ENCODE peak calls at places on chromosome 16, in eight cellular contexts. M, P, Z, C, L, W, Q and F are unnamed samples.
A peak's percentile ranks its signal among the peaks of the same experiment; 100 is the strongest.

GRCh38 chr16:11585460-11586374 is 1.0 kb downstream of the LITAF start:
- DNase-seq in W (peak; percentile 48), L (peak; percentile 69), M (no peak), Q (no peak), Z (peak; percentile 37), C (peak; percentile 24), P (no peak), F (peak; percentile 36)

GRCh38 chr16:19783363-19783762 is 65.3 kb downstream of the IQCK start:
- DNase-seq in P (no peak), Q (no peak), M (no peak), Z (no peak), C (no peak), L (no peak), W (no peak), F (no peak)

GRCh38 chr16:18979936-18980335 is 3.8 kb upstream of the TMC7 start:
- DNase-seq in Q (no peak), M (no peak), P (no peak), L (no peak), C (no peak), W (no peak), Z (no peak), F (no peak)

GRCh38 chr16:89202422-89203215 is 2.3 kb upstream of the SLC22A31 start:
- DNase-seq in W (no peak), Z (no peak), P (no peak), M (no peak), Q (no peak), C (no peak), L (no peak), F (no peak)

GRCh38 chr16:85306071-85306792 is 194.0 kb upstream of the CIBAR2 start:
- DNase-seq in P (peak; percentile 86), W (peak; percentile 82), C (peak; percentile 84), M (peak; percentile 56), Q (peak; percentile 97), L (peak; percentile 86), Z (peak; percentile 93), F (peak; percentile 87)

GRCh38 chr16:70685938-70686375 is at the start of gene MTSS2:
- DNase-seq in C (peak; percentile 87), P (peak; percentile 45), Z (peak; percentile 81), Q (peak; percentile 96), M (no peak), W (peak; percentile 51), L (peak; percentile 80), F (peak; percentile 72)

GRCh38 chr16:88264641-88265285 is 118.0 kb upstream of the ZNF469 start:
- DNase-seq in M (no peak), C (peak; percentile 93), W (peak; percentile 42), L (peak; percentile 78), Q (peak; percentile 100), P (peak; percentile 90), Z (peak; percentile 97), F (peak; percentile 70)

GRCh38 chr16:31201511-31202401 is 804 bp downstream of the PYCARD start:
- DNase-seq in W (peak; percentile 35), Q (peak; percentile 92), M (no peak), L (peak; percentile 86), C (peak; percentile 35), P (peak; percentile 50), Z (no peak), F (peak; percentile 78)

GRCh38 chr16:11194913-11195312 is 61.1 kb downstream of the SOCS1 start:
- DNase-seq in W (no peak), C (no peak), M (no peak), L (no peak), Z (no peak), Q (no peak), P (no peak), F (no peak)

GRCh38 chr16:78005881-78006280 is 16.5 kb upstream of the CLEC3A start:
- DNase-seq in P (no peak), Q (no peak), C (no peak), L (no peak), Z (no peak), M (no peak), W (no peak), F (peak; percentile 29)

GRCh38 chr16:4370570-4371480 is 823 bp upstream of the VASN start:
- DNase-seq in W (no peak), M (no peak), Q (peak; percentile 93), Z (peak; percentile 63), C (peak; percentile 75), L (peak; percentile 61), P (no peak), F (no peak)

GRCh38 chr16:54076006-54076504 is 210.5 kb downstream of the IRX3 start:
- DNase-seq in Z (no peak), L (no peak), Q (no peak), M (no peak), W (no peak), C (no peak), P (peak; percentile 10), F (no peak)

GRCh38 chr16:78133919-78134318 is 34.5 kb downstream of the WWOX start:
- DNase-seq in M (no peak), P (no peak), C (no peak), Q (no peak), W (no peak), Z (no peak), L (no peak), F (no peak)

GRCh38 chr16:85360323-85361277 is 248.3 kb upstream of the CIBAR2 start:
- DNase-seq in Q (peak; percentile 92), Z (no peak), M (no peak), W (no peak), C (no peak), P (peak; percentile 79), L (peak; percentile 86), F (no peak)

GRCh38 chr16:88785106-88785924 is at the start of gene PIEZO1:
- DNase-seq in L (peak; percentile 89), C (peak; percentile 70), Z (no peak), P (no peak), Q (peak; percentile 93), W (peak; percentile 90), M (no peak), F (peak; percentile 91)

GRCh38 chr16:85850344-85850880 is 48.5 kb upstream of the IRF8 start:
- DNase-seq in L (no peak), W (no peak), Z (no peak), Q (peak; percentile 60), M (no peak), C (no peak), P (no peak), F (no peak)

GRCh38 chr16:9479008-9479407 is 387.6 kb downstream of the HAPSTR1 start:
- DNase-seq in P (no peak), W (no peak), L (no peak), Q (no peak), C (no peak), Z (no peak), M (no peak), F (no peak)
- TF ChIP-seq CTCF in P (no peak), W (no peak), L (no peak), Q (no peak), C (no peak), Z (no peak), M (no peak), F (no peak)

GRCh38 chr16:2529061-2529931 is 1.9 kb downstream of the CEMP1 start:
- DNase-seq in M (no peak), C (no peak), W (no peak), Q (no peak), P (no peak), Z (no peak), L (peak; percentile 41), F (no peak)
- TF ChIP-seq CTCF in M (no peak), C (no peak), W (no peak), Q (no peak), P (no peak), Z (no peak), L (no peak), F (no peak)

GRCh38 chr16:29975134-29975538 is 1.5 kb downstream of the TAOK2 start:
- DNase-seq in Z (no peak), C (no peak), Q (no peak), L (no peak), W (no peak), M (no peak), P (no peak), F (no peak)

GRCh38 chr16:29974291-29975133 is 844 bp downstream of the TAOK2 start:
- DNase-seq in P (no peak), C (no peak), L (peak; percentile 60), W (no peak), Q (no peak), M (no peak), Z (no peak), F (no peak)

GRCh38 chr16:29972500-29972899 is 1.2 kb upstream of the TAOK2 start:
- DNase-seq in L (no peak), Z (no peak), M (no peak), C (no peak), W (no peak), P (no peak), Q (no peak), F (no peak)

GRCh38 chr16:29972992-29973383 is 680 bp upstream of the TAOK2 start:
- DNase-seq in C (no peak), Z (no peak), Q (no peak), M (no peak), L (no peak), P (no peak), W (no peak), F (no peak)

DNA sequence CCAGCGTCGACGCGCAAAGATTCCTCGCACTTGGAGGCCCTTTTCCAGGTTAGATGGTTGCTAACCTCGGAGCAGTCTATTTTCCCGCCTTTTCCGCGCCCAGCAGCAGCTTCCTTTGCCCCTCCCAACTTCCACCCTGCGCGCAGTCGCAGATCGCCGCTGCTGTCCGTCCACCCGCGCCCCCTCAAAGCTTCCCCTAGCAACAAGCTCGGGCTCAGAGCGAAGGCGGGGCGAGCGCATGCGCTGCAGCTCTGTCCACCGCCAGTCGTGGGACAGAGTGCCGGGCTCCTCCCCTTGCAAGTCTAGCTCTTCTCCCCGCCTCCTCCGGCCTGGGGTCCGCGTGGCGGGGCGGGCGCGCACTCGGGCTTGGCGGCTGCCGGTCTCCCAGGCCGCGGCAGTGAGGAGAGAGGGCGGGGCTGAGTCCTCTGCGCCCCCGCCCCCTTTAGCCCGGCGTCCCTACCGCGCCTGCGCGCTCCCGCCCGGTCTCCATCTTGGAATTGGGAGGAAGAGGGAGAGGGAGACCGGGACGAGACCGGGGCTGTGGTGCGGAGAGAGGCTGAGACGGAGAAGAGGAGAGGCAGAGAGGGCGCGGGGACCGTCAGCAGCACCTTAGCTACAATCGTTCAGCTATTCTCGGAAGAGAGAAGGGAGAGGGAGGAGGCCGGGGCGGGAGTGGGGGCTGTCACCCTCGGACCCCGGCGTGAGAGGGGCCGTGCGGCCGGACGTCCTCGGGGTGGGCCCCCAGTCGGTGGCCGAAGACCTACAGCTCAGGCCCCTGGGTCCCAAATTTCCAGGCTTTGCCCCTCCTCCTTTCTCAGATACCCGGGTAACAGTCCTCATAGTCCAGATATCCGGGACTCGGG is at the start of gene TAOK2:
- DNase-seq in W (peak; percentile 91), Z (peak; percentile 98), Q (peak; percentile 99), C (peak; percentile 99), M (peak; percentile 96), P (peak; percentile 94), L (peak; percentile 99), F (peak; percentile 100)
- TF ChIP-seq CTCF in W (no peak), Z (no peak), Q (peak; percentile 24), C (no peak), M (no peak), P (no peak), L (no peak), F (no peak)

GRCh38 chr16:67504190-67505021 is 21.1 kb upstream of the AGRP start:
- DNase-seq in C (peak; percentile 54), M (no peak), Q (peak; percentile 94), L (peak; percentile 56), Z (no peak), W (peak; percentile 23), P (no peak), F (peak; percentile 64)

DNA sequence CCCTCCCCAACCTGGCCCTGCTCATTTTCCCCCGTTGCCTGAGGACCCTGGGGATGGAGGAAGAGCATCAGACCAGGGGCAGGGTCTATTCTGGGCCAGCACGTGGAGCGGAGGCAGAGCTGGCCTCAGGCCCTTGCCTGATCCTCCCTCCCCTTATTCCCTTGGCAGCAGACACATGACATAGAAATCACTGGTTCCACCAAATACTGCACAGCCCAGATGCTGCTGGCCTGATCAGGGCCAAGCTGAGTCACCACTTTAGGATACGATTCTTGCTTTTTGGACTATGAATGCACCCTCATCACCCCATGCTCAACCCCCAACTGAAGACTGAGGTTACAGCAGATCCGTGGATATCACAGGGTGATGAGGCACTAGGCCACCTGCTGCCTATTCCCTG is 15.8 kb upstream of the AGRP start:
- DNase-seq in Q (no peak), P (no peak), C (peak; percentile 33), M (no peak), L (no peak), Z (peak; percentile 26), W (no peak), F (no peak)
- TF ChIP-seq CTCF in Q (no peak), P (no peak), C (no peak), M (no peak), L (no peak), Z (no peak), W (no peak), F (no peak)